ENCODE peak calls at places on chromosome 19, in seven cellular contexts. R, B, M, C, A, N and K are unnamed samples.
A peak's percentile ranks its signal among the peaks of the same experiment; 100 is the strongest.

GRCh38 chr19:374183-374885 is 29.7 kb upstream of the MIER2 start:
- DNase-seq in R (no peak), A (no peak), N (no peak), C (no peak), M (no peak), B (peak; percentile 63), K (no peak)

GRCh38 chr19:3625996-3626472 is 556 bp downstream of the CACTIN start:
- DNase-seq in M (no peak), N (no peak), C (no peak), R (no peak), B (peak; percentile 48), A (no peak), K (no peak)

GRCh38 chr19:50837300-50837699 is 3.9 kb upstream of the KLK15 start:
- DNase-seq in N (no peak), C (no peak), R (no peak), B (no peak), M (no peak), A (no peak), K (no peak)

GRCh38 chr19:56253737-56254136 is 18.8 kb upstream of the EDDM13 start:
- DNase-seq in N (no peak), A (peak; percentile 48), R (peak; percentile 61), B (peak; percentile 45), C (no peak), M (peak; percentile 41), K (no peak)

GRCh38 chr19:35712529-35712909 is 5.3 kb upstream of the KMT2B start:
- DNase-seq in C (no peak), M (no peak), R (no peak), A (no peak), N (no peak), B (no peak), K (no peak)

GRCh38 chr19:8242212-8242821 is 33.1 kb downstream of the CERS4 start:
- DNase-seq in A (no peak), B (no peak), M (no peak), C (no peak), N (no peak), R (no peak), K (no peak)

GRCh38 chr19:7603919-7604318 is 8.3 kb downstream of the CAMSAP3 start:
- DNase-seq in R (no peak), C (no peak), N (no peak), M (no peak), B (no peak), A (no peak), K (no peak)

GRCh38 chr19:58499021-58499927 is 12.5 kb downstream of the SLC27A5 start:
- DNase-seq in A (peak; percentile 98), R (peak; percentile 99), C (peak; percentile 99), B (peak; percentile 99), M (peak; percentile 98), N (peak; percentile 89), K (peak; percentile 95)

GRCh38 chr19:4054471-4055208 is 12.1 kb downstream of the ZBTB7A start:
- DNase-seq in B (no peak), C (no peak), M (no peak), R (no peak), A (no peak), N (no peak), K (no peak)

GRCh38 chr19:48415395-48415794 is 21.9 kb downstream of the GRIN2D start:
- DNase-seq in C (peak; percentile 97), N (no peak), A (peak; percentile 52), R (peak; percentile 82), B (peak; percentile 95), M (peak; percentile 84), K (peak; percentile 80)

GRCh38 chr19:7450243-7451223 is 38.3 kb downstream of the PEX11G start:
- DNase-seq in R (no peak), A (peak; percentile 32), B (no peak), M (peak; percentile 10), C (no peak), N (peak; percentile 49), K (peak; percentile 35)

GRCh38 chr19:3621689-3622088 is 4.9 kb downstream of the CACTIN start:
- DNase-seq in C (no peak), R (no peak), B (no peak), M (no peak), N (no peak), A (no peak), K (no peak)

GRCh38 chr19:35543280-35544109 is 1.9 kb upstream of the TMEM147 start:
- DNase-seq in M (no peak), A (no peak), C (no peak), N (no peak), R (no peak), B (no peak), K (no peak)

GRCh38 chr19:7811989-7812388 is 18.0 kb upstream of the EVI5L start:
- DNase-seq in R (no peak), B (no peak), N (no peak), A (no peak), C (no peak), M (no peak), K (no peak)

GRCh38 chr19:56839665-56840451 is 668 bp downstream of the PEG3 start:
- DNase-seq in N (no peak), C (no peak), A (peak; percentile 95), R (peak; percentile 72), B (no peak), M (no peak), K (peak; percentile 97)

GRCh38 chr19:23415561-23416191 is 20.4 kb upstream of the ZNF91 start:
- DNase-seq in B (no peak), M (no peak), R (peak; percentile 86), A (no peak), C (peak; percentile 89), N (no peak), K (peak; percentile 91)

GRCh38 chr19:8085606-8086464 is 33.3 kb downstream of the CCL25 start:
- DNase-seq in C (no peak), M (no peak), R (no peak), A (peak; percentile 84), B (peak; percentile 91), N (no peak), K (no peak)

GRCh38 chr19:7904074-7905020 is 670 bp downstream of the MAP2K7 start:
- DNase-seq in R (peak; percentile 85), N (no peak), M (no peak), C (no peak), A (no peak), B (peak; percentile 89), K (no peak)

GRCh38 chr19:40530091-40530901 is 46.4 kb upstream of the SHKBP1 start:
- DNase-seq in B (peak; percentile 97), C (peak; percentile 92), M (no peak), N (no peak), A (no peak), R (peak; percentile 93), K (no peak)

GRCh38 chr19:58252102-58252685 is 23.5 kb downstream of the ZNF544 start:
- DNase-seq in N (no peak), M (no peak), B (no peak), R (no peak), A (no peak), C (no peak), K (no peak)

GRCh38 chr19:1445932-1446712 is 3.8 kb upstream of the APC2 start:
- DNase-seq in M (no peak), A (no peak), C (peak; percentile 77), B (peak; percentile 94), N (no peak), R (peak; percentile 99), K (no peak)

GRCh38 chr19:28358604-28359003 is 854.3 kb downstream of the UQCRFS1 start:
- DNase-seq in A (no peak), R (no peak), B (no peak), N (no peak), C (no peak), M (no peak), K (no peak)

GRCh38 chr19:22545751-22546150 is 88.4 kb upstream of the ZNF492 start:
- DNase-seq in M (peak; percentile 8), N (no peak), B (peak; percentile 61), C (peak; percentile 63), A (peak; percentile 3), R (peak; percentile 40), K (peak; percentile 81)

DNA sequence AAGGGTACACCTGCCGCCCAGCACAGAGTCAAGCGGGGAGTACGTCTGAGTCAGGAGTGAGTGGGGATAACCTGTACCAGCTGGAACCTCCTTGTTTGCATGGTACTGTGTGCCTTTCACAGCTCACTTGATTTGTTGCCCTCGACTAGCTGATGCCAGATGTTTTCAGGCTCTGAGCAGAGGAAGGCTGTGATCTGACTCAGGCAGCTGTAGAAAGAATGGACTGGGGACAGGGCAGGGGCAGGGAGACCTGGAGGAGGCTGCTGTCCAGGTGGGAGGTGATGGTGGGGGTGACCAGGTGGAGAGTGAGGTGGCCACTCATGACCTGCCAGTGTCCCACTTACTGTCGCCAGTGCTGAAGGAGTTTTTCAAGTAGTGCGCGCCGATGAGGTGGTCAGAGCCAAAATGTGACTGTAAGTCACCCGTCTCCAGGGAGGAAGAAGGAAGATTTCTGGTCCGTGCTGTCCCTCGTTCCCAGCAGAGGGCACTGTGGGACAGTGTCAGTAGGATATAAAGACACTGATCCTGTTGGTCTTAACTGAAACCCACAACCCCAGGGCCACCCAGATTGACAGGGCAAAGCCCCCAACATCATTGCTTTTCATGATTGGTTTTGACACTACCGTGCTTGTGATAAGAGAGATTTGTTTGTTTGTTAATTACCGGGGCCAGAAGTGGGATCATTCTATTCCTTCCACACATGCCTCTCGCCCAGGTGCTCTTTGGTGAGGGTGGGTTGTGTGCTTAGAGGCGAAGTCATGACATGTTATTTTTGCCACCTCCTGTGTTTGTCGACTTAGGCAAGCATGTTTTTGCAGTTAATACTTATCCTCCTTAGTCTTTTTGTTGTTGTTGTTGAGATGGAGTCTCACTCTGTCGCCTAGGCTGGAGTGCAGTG is 128.4 kb downstream of the DPF1 start:
- DNase-seq in M (peak; percentile 40), B (peak; percentile 77), R (peak; percentile 74), C (peak; percentile 85), N (peak; percentile 17), A (peak; percentile 46), K (peak; percentile 56)
- TF ChIP-seq YY1 in M (no peak), B (no peak), R (no peak), C (no peak), N (no peak), A (no peak), K (no peak)

GRCh38 chr19:20238025-20238623 is 71.1 kb downstream of the ZNF486 start:
- DNase-seq in M (no peak), A (no peak), B (peak; percentile 12), R (peak; percentile 80), C (peak; percentile 97), N (peak; percentile 0), K (peak; percentile 77)
- H3K9ac ChIP-seq in M (no peak overlapping the region), A (no peak overlapping the region), B (peak overlapping the region; percentile 12), R (peak overlapping the region; percentile 56), C (peak overlapping the region; percentile 96), N (peak overlapping the region; percentile 8), K (peak overlapping the region; percentile 90)

GRCh38 chr19:49556412-49557398 is 23.7 kb downstream of the NOSIP start:
- DNase-seq in N (no peak), M (no peak), C (peak; percentile 85), A (no peak), R (no peak), B (no peak), K (no peak)
- H3K4me3 ChIP-seq in N (no peak overlapping the region), M (no peak overlapping the region), C (peak overlapping the region; percentile 64), A (no peak overlapping the region), R (no peak overlapping the region), B (no peak overlapping the region), K (no peak overlapping the region)

GRCh38 chr19:44796701-44797115 is 12.2 kb upstream of the BCAM start:
- DNase-seq in B (no peak), M (no peak), N (no peak), A (peak; percentile 96), R (no peak), C (no peak), K (no peak)
- TF ChIP-seq YY1 in B (no peak), M (no peak), N (no peak), A (peak; percentile 69), R (no peak), C (no peak), K (no peak)